ENCODE peak calls at places on chromosomes 13 and 19, in four cellular contexts. One of them, this sample, is unnamed.

GRCh38 chr13:112638157-112638750 is 50.3 kb upstream of the TUBGCP3 start:
- DNase-seq in suprapubic skin: no peak
- DNase-seq in T-cell: no peak
- DNase-seq in amygdala: no peak
- DNase-seq in this sample: peak

GRCh38 chr19:1584500-1585242 is 8.0 kb downstream of the MBD3 start:
- DNase-seq in suprapubic skin: no peak
- DNase-seq in T-cell: no peak
- DNase-seq in amygdala: no peak
- DNase-seq in this sample: no peak

GRCh38 chr13:67283602-67284001 is 53.5 kb upstream of the PCDH9 start:
- DNase-seq in suprapubic skin: no peak
- DNase-seq in T-cell: no peak
- DNase-seq in amygdala: no peak
- DNase-seq in this sample: no peak

GRCh38 chr19:47209323-47210179 is 21.4 kb downstream of the BBC3 start:
- DNase-seq in suprapubic skin: no peak
- DNase-seq in T-cell: no peak
- DNase-seq in amygdala: no peak
- DNase-seq in this sample: no peak

GRCh38 chr19:20244356-20244755 is 77.3 kb downstream of the ZNF486 start:
- DNase-seq in suprapubic skin: no peak
- DNase-seq in T-cell: no peak
- DNase-seq in amygdala: no peak
- DNase-seq in this sample: no peak

GRCh38 chr13:21917046-21918010 is 246.5 kb downstream of the FGF9 start:
- DNase-seq in suprapubic skin: no peak
- DNase-seq in T-cell: no peak
- DNase-seq in amygdala: no peak
- DNase-seq in this sample: no peak

GRCh38 chr13:109361562-109361961 is 424.8 kb downstream of the IRS2 start:
- DNase-seq in suprapubic skin: no peak
- DNase-seq in T-cell: no peak
- DNase-seq in amygdala: no peak
- DNase-seq in this sample: no peak

GRCh38 chr19:27762933-27763332 is 1450.0 kb downstream of the UQCRFS1 start:
- DNase-seq in suprapubic skin: peak
- DNase-seq in T-cell: no peak
- DNase-seq in amygdala: no peak
- DNase-seq in this sample: peak

GRCh38 chr13:20713751-20714150 is 10.3 kb downstream of the IL17D start:
- DNase-seq in suprapubic skin: no peak
- DNase-seq in T-cell: no peak
- DNase-seq in amygdala: no peak
- DNase-seq in this sample: peak

GRCh38 chr13:64697226-64697625 is 2532.9 kb downstream of the PCDH9 start:
- DNase-seq in suprapubic skin: no peak
- DNase-seq in T-cell: no peak
- DNase-seq in amygdala: no peak
- DNase-seq in this sample: no peak

GRCh38 chr13:23610966-23611486 is 40.8 kb downstream of the TNFRSF19 start:
- DNase-seq in suprapubic skin: no peak
- DNase-seq in T-cell: no peak
- DNase-seq in amygdala: no peak
- DNase-seq in this sample: no peak

GRCh38 chr19:46573679-46574522 is 27.2 kb upstream of the CALM3 start:
- DNase-seq in suprapubic skin: no peak
- DNase-seq in T-cell: no peak
- DNase-seq in amygdala: no peak
- DNase-seq in this sample: no peak

GRCh38 chr13:60370343-60370742 is 26.7 kb upstream of the TDRD3 start:
- DNase-seq in suprapubic skin: no peak
- DNase-seq in T-cell: no peak
- DNase-seq in amygdala: no peak
- DNase-seq in this sample: no peak

GRCh38 chr19:751501-752341 is 809 bp downstream of the MISP start:
- DNase-seq in suprapubic skin: no peak
- DNase-seq in T-cell: no peak
- DNase-seq in amygdala: no peak
- DNase-seq in this sample: no peak

GRCh38 chr13:109448629-109449028 is 337.8 kb downstream of the IRS2 start:
- DNase-seq in suprapubic skin: no peak
- DNase-seq in T-cell: no peak
- DNase-seq in amygdala: no peak
- DNase-seq in this sample: no peak

GRCh38 chr13:26423634-26424033 is 133.8 kb upstream of the WASF3 start:
- DNase-seq in suprapubic skin: no peak
- DNase-seq in T-cell: no peak
- DNase-seq in amygdala: no peak
- DNase-seq in this sample: no peak

GRCh38 chr13:28423010-28423409 is 71.9 kb downstream of the FLT1 start:
- DNase-seq in suprapubic skin: no peak
- DNase-seq in T-cell: peak
- DNase-seq in amygdala: no peak
- DNase-seq in this sample: no peak

GRCh38 chr13:99614465-99614885 is 113.2 kb downstream of the TM9SF2 start:
- DNase-seq in suprapubic skin: no peak
- DNase-seq in T-cell: no peak
- DNase-seq in amygdala: no peak
- DNase-seq in this sample: no peak

This sample was measured in mesenteric fat pad.